ENCODE peak calls at places on chromosomes 13 and 19, in seven cellular contexts. One of them, this sample, is unnamed.
A peak's percentile ranks its signal among the peaks of the same experiment; 100 is the strongest.

GRCh38 chr19:46932346-46932745 is 71.5 kb downstream of the ARHGAP35 start:
- DNase-seq in NT2/D1: no peak
- DNase-seq in colonic mucosa: no peak
- DNase-seq in pancreas: no peak
- DNase-seq in astrocyte: peak; percentile 69
- DNase-seq in thoracic aorta: no peak
- DNase-seq in neuronal stem cell: no peak
- DNase-seq in this sample: no peak

GRCh38 chr13:111253334-111253872 is 67.0 kb upstream of the TEX29 start:
- DNase-seq in NT2/D1: no peak
- DNase-seq in colonic mucosa: no peak
- DNase-seq in pancreas: no peak
- DNase-seq in astrocyte: no peak
- DNase-seq in thoracic aorta: no peak
- DNase-seq in neuronal stem cell: no peak
- DNase-seq in this sample: no peak

GRCh38 chr19:41363753-41364545 is at the start of gene B9D2:
- DNase-seq in NT2/D1: peak; percentile 94
- DNase-seq in colonic mucosa: peak; percentile 98
- DNase-seq in pancreas: peak; percentile 98
- DNase-seq in astrocyte: peak; percentile 92
- DNase-seq in thoracic aorta: peak; percentile 92
- DNase-seq in neuronal stem cell: peak; percentile 98
- DNase-seq in this sample: peak; percentile 98

GRCh38 chr13:102729560-102730275 is 34.9 kb upstream of the METTL21C start:
- DNase-seq in NT2/D1: no peak
- DNase-seq in colonic mucosa: no peak
- DNase-seq in pancreas: no peak
- DNase-seq in astrocyte: peak; percentile 60
- DNase-seq in thoracic aorta: no peak
- DNase-seq in neuronal stem cell: no peak
- DNase-seq in this sample: no peak

GRCh38 chr13:30581582-30581981 is 36.1 kb upstream of the USPL1 start:
- DNase-seq in NT2/D1: no peak
- DNase-seq in colonic mucosa: peak; percentile 24
- DNase-seq in pancreas: no peak
- DNase-seq in astrocyte: no peak
- DNase-seq in thoracic aorta: no peak
- DNase-seq in neuronal stem cell: no peak
- DNase-seq in this sample: no peak

GRCh38 chr13:98534821-98535220 is 42.1 kb downstream of the STK24 start:
- DNase-seq in NT2/D1: no peak
- DNase-seq in colonic mucosa: no peak
- DNase-seq in pancreas: no peak
- DNase-seq in astrocyte: no peak
- DNase-seq in thoracic aorta: no peak
- DNase-seq in neuronal stem cell: no peak
- DNase-seq in this sample: no peak

GRCh38 chr13:98930014-98930625 is 47.7 kb downstream of the DOCK9 start:
- DNase-seq in NT2/D1: no peak
- DNase-seq in colonic mucosa: no peak
- DNase-seq in pancreas: no peak
- DNase-seq in astrocyte: no peak
- DNase-seq in thoracic aorta: no peak
- DNase-seq in neuronal stem cell: no peak
- DNase-seq in this sample: no peak

GRCh38 chr13:76846363-76846762 is 39.8 kb downstream of the KCTD12 start:
- DNase-seq in NT2/D1: no peak
- DNase-seq in colonic mucosa: no peak
- DNase-seq in pancreas: no peak
- DNase-seq in astrocyte: no peak
- DNase-seq in thoracic aorta: no peak
- DNase-seq in neuronal stem cell: no peak
- DNase-seq in this sample: no peak

GRCh38 chr13:62302341-62302740 is 886.7 kb upstream of the PCDH20 start:
- DNase-seq in NT2/D1: no peak
- DNase-seq in colonic mucosa: no peak
- DNase-seq in pancreas: no peak
- DNase-seq in astrocyte: no peak
- DNase-seq in thoracic aorta: no peak
- DNase-seq in neuronal stem cell: no peak
- DNase-seq in this sample: no peak

GRCh38 chr13:99018418-99019180 is 40.7 kb upstream of the DOCK9 start:
- DNase-seq in NT2/D1: no peak
- DNase-seq in colonic mucosa: no peak
- DNase-seq in pancreas: no peak
- DNase-seq in astrocyte: peak; percentile 84
- DNase-seq in thoracic aorta: no peak
- DNase-seq in neuronal stem cell: no peak
- DNase-seq in this sample: no peak

GRCh38 chr19:14405758-14406644 is 13.1 kb downstream of the DDX39A start:
- DNase-seq in NT2/D1: peak; percentile 97
- DNase-seq in colonic mucosa: peak; percentile 81
- DNase-seq in pancreas: peak; percentile 94
- DNase-seq in astrocyte: peak; percentile 59
- DNase-seq in thoracic aorta: no peak
- DNase-seq in neuronal stem cell: peak; percentile 98
- DNase-seq in this sample: no peak

GRCh38 chr19:15128162-15128770 is 21.1 kb downstream of the SYDE1 start:
- DNase-seq in NT2/D1: no peak
- DNase-seq in colonic mucosa: peak; percentile 50
- DNase-seq in pancreas: no peak
- DNase-seq in astrocyte: no peak
- DNase-seq in thoracic aorta: no peak
- DNase-seq in neuronal stem cell: no peak
- DNase-seq in this sample: no peak

GRCh38 chr13:110015253-110015652 is 228.9 kb upstream of the IRS2 start:
- DNase-seq in NT2/D1: no peak
- DNase-seq in colonic mucosa: no peak
- DNase-seq in pancreas: peak; percentile 83
- DNase-seq in astrocyte: peak; percentile 42
- DNase-seq in thoracic aorta: no peak
- DNase-seq in neuronal stem cell: no peak
- DNase-seq in this sample: no peak

GRCh38 chr19:33771308-33772101 is 25.2 kb upstream of the KCTD15 start:
- DNase-seq in NT2/D1: no peak
- DNase-seq in colonic mucosa: peak; percentile 75
- DNase-seq in pancreas: peak; percentile 89
- DNase-seq in astrocyte: no peak
- DNase-seq in thoracic aorta: no peak
- DNase-seq in neuronal stem cell: peak; percentile 69
- DNase-seq in this sample: no peak

GRCh38 chr13:60043262-60043661 is 120.5 kb downstream of the DIAPH3 start:
- DNase-seq in NT2/D1: no peak
- DNase-seq in colonic mucosa: no peak
- DNase-seq in pancreas: no peak
- DNase-seq in astrocyte: no peak
- DNase-seq in thoracic aorta: no peak
- DNase-seq in neuronal stem cell: no peak
- DNase-seq in this sample: no peak

GRCh38 chr19:30388327-30388726 is 16.1 kb downstream of the ZNF536 start:
- DNase-seq in NT2/D1: no peak
- DNase-seq in colonic mucosa: no peak
- DNase-seq in pancreas: no peak
- DNase-seq in astrocyte: no peak
- DNase-seq in thoracic aorta: no peak
- DNase-seq in neuronal stem cell: no peak
- DNase-seq in this sample: no peak

GRCh38 chr13:51534075-51534817 is 50.0 kb upstream of the WDFY2 start:
- DNase-seq in NT2/D1: no peak
- DNase-seq in colonic mucosa: no peak
- DNase-seq in pancreas: no peak
- DNase-seq in astrocyte: no peak
- DNase-seq in thoracic aorta: no peak
- DNase-seq in neuronal stem cell: no peak
- DNase-seq in this sample: no peak

GRCh38 chr13:51823861-51824260 is 19.9 kb upstream of the DHRS12 start:
- DNase-seq in NT2/D1: no peak
- DNase-seq in colonic mucosa: no peak
- DNase-seq in pancreas: no peak
- DNase-seq in astrocyte: no peak
- DNase-seq in thoracic aorta: no peak
- DNase-seq in neuronal stem cell: no peak
- DNase-seq in this sample: no peak

GRCh38 chr19:41437944-41438574 is 1.7 kb downstream of the DMAC2 start:
- DNase-seq in NT2/D1: no peak
- DNase-seq in colonic mucosa: no peak
- DNase-seq in pancreas: no peak
- DNase-seq in astrocyte: no peak
- DNase-seq in thoracic aorta: no peak
- DNase-seq in neuronal stem cell: no peak
- DNase-seq in this sample: no peak

GRCh38 chr13:44620057-44620456 is 43.9 kb upstream of the TSC22D1 start:
- DNase-seq in NT2/D1: no peak
- DNase-seq in colonic mucosa: no peak
- DNase-seq in pancreas: no peak
- DNase-seq in astrocyte: peak; percentile 55
- DNase-seq in thoracic aorta: no peak
- DNase-seq in neuronal stem cell: no peak
- DNase-seq in this sample: no peak

GRCh38 chr19:12954150-12954962 is 2.7 kb downstream of the GADD45GIP1 start:
- DNase-seq in NT2/D1: no peak
- DNase-seq in colonic mucosa: peak; percentile 36
- DNase-seq in pancreas: no peak
- DNase-seq in astrocyte: no peak
- DNase-seq in thoracic aorta: no peak
- DNase-seq in neuronal stem cell: no peak
- DNase-seq in this sample: no peak

GRCh38 chr19:43700368-43701015 is 15.4 kb upstream of the IRGC start:
- DNase-seq in NT2/D1: no peak
- DNase-seq in colonic mucosa: peak; percentile 57
- DNase-seq in pancreas: no peak
- DNase-seq in astrocyte: peak; percentile 79
- DNase-seq in thoracic aorta: no peak
- DNase-seq in neuronal stem cell: no peak
- DNase-seq in this sample: no peak

GRCh38 chr13:44906230-44906629 is 83.0 kb downstream of the NUFIP1 start:
- DNase-seq in NT2/D1: no peak
- DNase-seq in colonic mucosa: no peak
- DNase-seq in pancreas: no peak
- DNase-seq in astrocyte: no peak
- DNase-seq in thoracic aorta: no peak
- DNase-seq in neuronal stem cell: no peak
- DNase-seq in this sample: no peak

GRCh38 chr19:30719189-30719990 is 347.2 kb downstream of the ZNF536 start:
- DNase-seq in NT2/D1: no peak
- DNase-seq in colonic mucosa: peak; percentile 44
- DNase-seq in pancreas: peak; percentile 84
- DNase-seq in astrocyte: peak; percentile 8
- DNase-seq in thoracic aorta: no peak
- DNase-seq in neuronal stem cell: no peak
- DNase-seq in this sample: no peak

GRCh38 chr13:105991622-105992254 is 543.7 kb downstream of the EFNB2 start:
- DNase-seq in NT2/D1: no peak
- DNase-seq in colonic mucosa: no peak
- DNase-seq in pancreas: no peak
- DNase-seq in astrocyte: peak; percentile 67
- DNase-seq in thoracic aorta: no peak
- DNase-seq in neuronal stem cell: no peak
- DNase-seq in this sample: peak; percentile 83

GRCh38 chr19:1986357-1987162 is 29.0 kb downstream of the BTBD2 start:
- DNase-seq in NT2/D1: no peak
- DNase-seq in colonic mucosa: no peak
- DNase-seq in pancreas: peak; percentile 70
- DNase-seq in astrocyte: no peak
- DNase-seq in thoracic aorta: no peak
- DNase-seq in neuronal stem cell: no peak
- DNase-seq in this sample: no peak

DNA sequence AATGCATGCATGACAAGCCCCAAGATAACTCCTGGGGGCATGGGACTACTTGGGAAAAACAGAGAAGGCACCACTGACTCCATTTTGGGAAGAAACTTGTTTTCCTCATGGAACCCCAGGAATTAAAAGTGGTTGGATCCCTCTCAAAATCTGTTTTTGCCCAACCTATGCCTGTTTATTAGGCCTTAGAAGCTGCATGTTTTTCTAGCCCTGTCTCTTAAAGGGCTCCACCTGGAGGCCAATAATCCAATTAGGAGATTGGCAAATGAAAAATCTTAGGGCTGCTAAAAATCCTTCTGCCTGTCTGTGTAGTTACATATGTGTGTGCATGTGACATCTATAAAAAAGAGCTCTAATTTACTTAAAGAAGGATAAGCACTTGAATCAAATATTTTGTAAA is 26.9 kb downstream of the MED4 start:
- DNase-seq in NT2/D1: no peak
- DNase-seq in colonic mucosa: no peak
- DNase-seq in pancreas: no peak
- DNase-seq in astrocyte: no peak
- DNase-seq in thoracic aorta: no peak
- DNase-seq in neuronal stem cell: no peak
- DNase-seq in this sample: no peak
- H3K9me3 ChIP-seq in NT2/D1: peaks cover 72% of the 10 kb centered on the region
- H3K9me3 ChIP-seq in colonic mucosa: no peaks in the 10 kb centered on the region
- H3K9me3 ChIP-seq in pancreas: no peaks in the 10 kb centered on the region
- H3K9me3 ChIP-seq in astrocyte: peaks cover 24% of the 10 kb centered on the region
- H3K9me3 ChIP-seq in thoracic aorta: peaks cover 27% of the 10 kb centered on the region
- H3K9me3 ChIP-seq in neuronal stem cell: peaks cover 39% of the 10 kb centered on the region
- H3K9me3 ChIP-seq in this sample: peaks cover 27% of the 10 kb centered on the region

GRCh38 chr13:18236528-18236815 is 945.2 kb downstream of the TUBA3C start:
- DNase-seq in NT2/D1: no peak
- DNase-seq in colonic mucosa: no peak
- DNase-seq in pancreas: peak; percentile 60
- DNase-seq in astrocyte: no peak
- DNase-seq in thoracic aorta: no peak
- DNase-seq in neuronal stem cell: no peak
- DNase-seq in this sample: no peak
- H3K9me3 ChIP-seq in NT2/D1: no peaks in the 10 kb centered on the region
- H3K9me3 ChIP-seq in colonic mucosa: no peaks in the 10 kb centered on the region
- H3K9me3 ChIP-seq in pancreas: no peaks in the 10 kb centered on the region
- H3K9me3 ChIP-seq in astrocyte: peaks cover 3% of the 10 kb centered on the region
- H3K9me3 ChIP-seq in thoracic aorta: no peaks in the 10 kb centered on the region
- H3K9me3 ChIP-seq in neuronal stem cell: peaks cover 51% of the 10 kb centered on the region
- H3K9me3 ChIP-seq in this sample: no peaks in the 10 kb centered on the region

DNA sequence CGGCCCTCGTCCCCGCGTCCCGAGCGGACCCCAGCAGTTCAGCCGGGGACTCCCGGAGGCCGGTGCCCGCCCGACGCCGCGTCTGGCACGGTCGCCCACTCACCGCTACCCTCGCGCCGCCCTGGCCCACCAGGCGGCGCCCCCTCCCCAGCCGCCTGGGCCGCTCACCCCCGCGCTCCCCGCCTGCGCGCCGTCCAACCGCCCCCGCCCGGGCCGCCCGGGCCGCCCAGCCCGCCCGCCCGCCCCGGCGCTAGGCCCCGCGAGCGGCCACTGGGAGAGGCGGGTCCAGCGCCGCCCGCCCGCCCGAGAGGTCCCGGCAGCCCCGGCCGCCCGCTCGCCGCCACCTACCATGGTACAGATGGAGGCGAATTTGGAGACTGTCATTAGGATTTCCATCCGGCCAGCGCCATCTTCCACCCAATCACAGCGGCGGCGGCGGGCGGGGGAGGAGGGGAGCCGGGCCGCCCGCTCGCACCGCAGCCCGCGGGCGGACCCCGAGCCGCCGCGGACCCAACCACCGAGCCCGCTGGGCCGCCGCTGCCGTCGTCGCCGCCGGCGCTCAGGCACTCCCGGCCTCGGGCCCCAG is at the start of gene USP12:
- DNase-seq in NT2/D1: no peak
- DNase-seq in colonic mucosa: no peak
- DNase-seq in pancreas: peak; percentile 80
- DNase-seq in astrocyte: no peak
- DNase-seq in thoracic aorta: peak; percentile 15
- DNase-seq in neuronal stem cell: no peak
- DNase-seq in this sample: no peak
- H3K9me3 ChIP-seq in NT2/D1: no peaks in the 10 kb centered on the region
- H3K9me3 ChIP-seq in colonic mucosa: no peaks in the 10 kb centered on the region
- H3K9me3 ChIP-seq in pancreas: no peaks in the 10 kb centered on the region
- H3K9me3 ChIP-seq in astrocyte: no peaks in the 10 kb centered on the region
- H3K9me3 ChIP-seq in thoracic aorta: no peaks in the 10 kb centered on the region
- H3K9me3 ChIP-seq in neuronal stem cell: no peaks in the 10 kb centered on the region
- H3K9me3 ChIP-seq in this sample: no peaks in the 10 kb centered on the region

GRCh38 chr19:55831846-55832245 is at the start of gene NLRP11:
- DNase-seq in NT2/D1: no peak
- DNase-seq in colonic mucosa: no peak
- DNase-seq in pancreas: no peak
- DNase-seq in astrocyte: no peak
- DNase-seq in thoracic aorta: no peak
- DNase-seq in neuronal stem cell: no peak
- DNase-seq in this sample: no peak
- H3K9me3 ChIP-seq in NT2/D1: no peaks in the 10 kb centered on the region
- H3K9me3 ChIP-seq in colonic mucosa: no peaks in the 10 kb centered on the region
- H3K9me3 ChIP-seq in pancreas: no peaks in the 10 kb centered on the region
- H3K9me3 ChIP-seq in astrocyte: no peaks in the 10 kb centered on the region
- H3K9me3 ChIP-seq in thoracic aorta: no peaks in the 10 kb centered on the region
- H3K9me3 ChIP-seq in neuronal stem cell: peaks cover 17% of the 10 kb centered on the region
- H3K9me3 ChIP-seq in this sample: no peaks in the 10 kb centered on the region

This sample was measured in vagina.